ENCODE peak calls at places on chromosomes 4 and X, in six cellular contexts. One of them, this sample, is unnamed.

GRCh38 chr4:6390357-6390756 is 82.1 kb downstream of the PPP2R2C start:
- DNase-seq in kidney: peak; percentile 72
- DNase-seq in transverse colon: no peak
- DNase-seq in right lobe of liver: no peak
- DNase-seq in H1: no peak
- DNase-seq in fibroblast of the aortic adventitia: no peak
- DNase-seq in this sample: peak; percentile 19

GRCh38 chrX:81414630-81415029 is 212.7 kb downstream of the SH3BGRL start:
- DNase-seq in kidney: no peak
- DNase-seq in transverse colon: no peak
- DNase-seq in right lobe of liver: no peak
- DNase-seq in H1: no peak
- DNase-seq in fibroblast of the aortic adventitia: peak; percentile 1
- DNase-seq in this sample: no peak

GRCh38 chr4:39476181-39476873 is 17.5 kb downstream of the LIAS start:
- DNase-seq in kidney: no peak
- DNase-seq in transverse colon: no peak
- DNase-seq in right lobe of liver: no peak
- DNase-seq in H1: no peak
- DNase-seq in fibroblast of the aortic adventitia: no peak
- DNase-seq in this sample: no peak

GRCh38 chr4:60805500-60806313 is 394.4 kb upstream of the ADGRL3 start:
- DNase-seq in kidney: no peak
- DNase-seq in transverse colon: no peak
- DNase-seq in right lobe of liver: no peak
- DNase-seq in H1: no peak
- DNase-seq in fibroblast of the aortic adventitia: peak; percentile 39
- DNase-seq in this sample: no peak

GRCh38 chr4:7830747-7831146 is 108.9 kb downstream of the AFAP1 start:
- DNase-seq in kidney: no peak
- DNase-seq in transverse colon: no peak
- DNase-seq in right lobe of liver: no peak
- DNase-seq in H1: no peak
- DNase-seq in fibroblast of the aortic adventitia: peak; percentile 39
- DNase-seq in this sample: no peak

GRCh38 chrX:74536142-74537010 is 78.0 kb downstream of the RLIM start:
- DNase-seq in kidney: peak; percentile 95
- DNase-seq in transverse colon: peak; percentile 78
- DNase-seq in right lobe of liver: peak; percentile 82
- DNase-seq in H1: no peak
- DNase-seq in fibroblast of the aortic adventitia: peak; percentile 87
- DNase-seq in this sample: peak; percentile 86

GRCh38 chr4:105894570-105895323 is 524 bp upstream of the NPNT start:
- DNase-seq in kidney: no peak
- DNase-seq in transverse colon: peak; percentile 61
- DNase-seq in right lobe of liver: no peak
- DNase-seq in H1: no peak
- DNase-seq in fibroblast of the aortic adventitia: peak; percentile 17
- DNase-seq in this sample: peak; percentile 86

GRCh38 chr4:52641853-52642563 is 17.1 kb downstream of the USP46 start:
- DNase-seq in kidney: no peak
- DNase-seq in transverse colon: no peak
- DNase-seq in right lobe of liver: no peak
- DNase-seq in H1: no peak
- DNase-seq in fibroblast of the aortic adventitia: peak; percentile 33
- DNase-seq in this sample: no peak

GRCh38 chrX:49884290-49884862 is 5.1 kb downstream of the USP27X start:
- DNase-seq in kidney: no peak
- DNase-seq in transverse colon: peak; percentile 70
- DNase-seq in right lobe of liver: peak; percentile 63
- DNase-seq in H1: peak; percentile 19
- DNase-seq in fibroblast of the aortic adventitia: peak; percentile 53
- DNase-seq in this sample: peak; percentile 54

GRCh38 chr4:147965056-147965455 is 233.2 kb downstream of the ARHGAP10 start:
- DNase-seq in kidney: no peak
- DNase-seq in transverse colon: peak; percentile 33
- DNase-seq in right lobe of liver: no peak
- DNase-seq in H1: no peak
- DNase-seq in fibroblast of the aortic adventitia: no peak
- DNase-seq in this sample: no peak

GRCh38 chr4:168522371-168522770 is 25.5 kb downstream of the PALLD start:
- DNase-seq in kidney: no peak
- DNase-seq in transverse colon: no peak
- DNase-seq in right lobe of liver: no peak
- DNase-seq in H1: no peak
- DNase-seq in fibroblast of the aortic adventitia: no peak
- DNase-seq in this sample: no peak

GRCh38 chrX:17567173-17567572 is 170.1 kb upstream of the SCML1 start:
- DNase-seq in kidney: no peak
- DNase-seq in transverse colon: no peak
- DNase-seq in right lobe of liver: no peak
- DNase-seq in H1: no peak
- DNase-seq in fibroblast of the aortic adventitia: no peak
- DNase-seq in this sample: no peak

GRCh38 chr4:153784300-153784699 is 4.6 kb downstream of the SFRP2 start:
- DNase-seq in kidney: no peak
- DNase-seq in transverse colon: no peak
- DNase-seq in right lobe of liver: no peak
- DNase-seq in H1: no peak
- DNase-seq in fibroblast of the aortic adventitia: no peak
- DNase-seq in this sample: no peak

GRCh38 chr4:891747-892146 is 40.4 kb downstream of the GAK start:
- DNase-seq in kidney: no peak
- DNase-seq in transverse colon: no peak
- DNase-seq in right lobe of liver: no peak
- DNase-seq in H1: no peak
- DNase-seq in fibroblast of the aortic adventitia: no peak
- DNase-seq in this sample: no peak

GRCh38 chrX:11446951-11447350 is 153.7 kb downstream of the AMELX start:
- DNase-seq in kidney: no peak
- DNase-seq in transverse colon: no peak
- DNase-seq in right lobe of liver: no peak
- DNase-seq in H1: no peak
- DNase-seq in fibroblast of the aortic adventitia: peak; percentile 27
- DNase-seq in this sample: no peak

GRCh38 chr4:25142468-25142867 is 17.8 kb downstream of the SEPSECS start:
- DNase-seq in kidney: no peak
- DNase-seq in transverse colon: no peak
- DNase-seq in right lobe of liver: no peak
- DNase-seq in H1: no peak
- DNase-seq in fibroblast of the aortic adventitia: no peak
- DNase-seq in this sample: no peak

GRCh38 chrX:56811599-56811998 is 82.6 kb downstream of the NBDY start:
- DNase-seq in kidney: no peak
- DNase-seq in transverse colon: no peak
- DNase-seq in right lobe of liver: no peak
- DNase-seq in H1: no peak
- DNase-seq in fibroblast of the aortic adventitia: no peak
- DNase-seq in this sample: no peak

GRCh38 chrX:108165349-108166111 is 74.0 kb downstream of the ATG4A start:
- DNase-seq in kidney: no peak
- DNase-seq in transverse colon: no peak
- DNase-seq in right lobe of liver: no peak
- DNase-seq in H1: no peak
- DNase-seq in fibroblast of the aortic adventitia: peak; percentile 64
- DNase-seq in this sample: peak; percentile 27

GRCh38 chr4:130026185-130026584 is 930.2 kb downstream of the C4orf33 start:
- DNase-seq in kidney: no peak
- DNase-seq in transverse colon: no peak
- DNase-seq in right lobe of liver: no peak
- DNase-seq in H1: peak; percentile 96
- DNase-seq in fibroblast of the aortic adventitia: no peak
- DNase-seq in this sample: no peak

GRCh38 chr4:151324449-151325319 is 721 bp downstream of the SH3D19 start:
- DNase-seq in kidney: peak; percentile 78
- DNase-seq in transverse colon: peak; percentile 78
- DNase-seq in right lobe of liver: peak; percentile 93
- DNase-seq in H1: peak; percentile 41
- DNase-seq in fibroblast of the aortic adventitia: peak; percentile 38
- DNase-seq in this sample: peak; percentile 64

GRCh38 chr4:8319061-8319460 is 49.5 kb downstream of the HTRA3 start:
- DNase-seq in kidney: no peak
- DNase-seq in transverse colon: no peak
- DNase-seq in right lobe of liver: peak; percentile 13
- DNase-seq in H1: no peak
- DNase-seq in fibroblast of the aortic adventitia: no peak
- DNase-seq in this sample: no peak

GRCh38 chr4:33709247-33709646 is 2535.1 kb downstream of the ARAP2 start:
- DNase-seq in kidney: no peak
- DNase-seq in transverse colon: no peak
- DNase-seq in right lobe of liver: no peak
- DNase-seq in H1: no peak
- DNase-seq in fibroblast of the aortic adventitia: peak; percentile 60
- DNase-seq in this sample: no peak

GRCh38 chrX:9829308-9830267 is 43.4 kb downstream of the SHROOM2 start:
- DNase-seq in kidney: no peak
- DNase-seq in transverse colon: no peak
- DNase-seq in right lobe of liver: no peak
- DNase-seq in H1: no peak
- DNase-seq in fibroblast of the aortic adventitia: no peak
- DNase-seq in this sample: no peak

GRCh38 chrX:110145854-110146253 is 142.9 kb downstream of the TMEM164 start:
- DNase-seq in kidney: no peak
- DNase-seq in transverse colon: no peak
- DNase-seq in right lobe of liver: no peak
- DNase-seq in H1: no peak
- DNase-seq in fibroblast of the aortic adventitia: peak; percentile 57
- DNase-seq in this sample: peak; percentile 21

GRCh38 chr4:98778206-98778605 is 119.8 kb upstream of the TSPAN5 start:
- DNase-seq in kidney: no peak
- DNase-seq in transverse colon: no peak
- DNase-seq in right lobe of liver: peak; percentile 54
- DNase-seq in H1: no peak
- DNase-seq in fibroblast of the aortic adventitia: peak; percentile 57
- DNase-seq in this sample: no peak

GRCh38 chrX:46298821-46299220 is 246.4 kb downstream of the ZNF674 start:
- DNase-seq in kidney: no peak
- DNase-seq in transverse colon: no peak
- DNase-seq in right lobe of liver: no peak
- DNase-seq in H1: no peak
- DNase-seq in fibroblast of the aortic adventitia: peak; percentile 20
- DNase-seq in this sample: no peak

GRCh38 chr4:139234258-139234657 is 45.8 kb downstream of the MGARP start:
- DNase-seq in kidney: no peak
- DNase-seq in transverse colon: no peak
- DNase-seq in right lobe of liver: no peak
- DNase-seq in H1: no peak
- DNase-seq in fibroblast of the aortic adventitia: no peak
- DNase-seq in this sample: no peak

GRCh38 chr4:34953145-34953799 is 1291.0 kb downstream of the ARAP2 start:
- DNase-seq in kidney: no peak
- DNase-seq in transverse colon: no peak
- DNase-seq in right lobe of liver: no peak
- DNase-seq in H1: peak; percentile 29
- DNase-seq in fibroblast of the aortic adventitia: no peak
- DNase-seq in this sample: no peak

GRCh38 chr4:47531241-47531953 is 46.3 kb downstream of the ATP10D start:
- DNase-seq in kidney: no peak
- DNase-seq in transverse colon: peak; percentile 41
- DNase-seq in right lobe of liver: no peak
- DNase-seq in H1: no peak
- DNase-seq in fibroblast of the aortic adventitia: peak; percentile 89
- DNase-seq in this sample: peak; percentile 18

DNA sequence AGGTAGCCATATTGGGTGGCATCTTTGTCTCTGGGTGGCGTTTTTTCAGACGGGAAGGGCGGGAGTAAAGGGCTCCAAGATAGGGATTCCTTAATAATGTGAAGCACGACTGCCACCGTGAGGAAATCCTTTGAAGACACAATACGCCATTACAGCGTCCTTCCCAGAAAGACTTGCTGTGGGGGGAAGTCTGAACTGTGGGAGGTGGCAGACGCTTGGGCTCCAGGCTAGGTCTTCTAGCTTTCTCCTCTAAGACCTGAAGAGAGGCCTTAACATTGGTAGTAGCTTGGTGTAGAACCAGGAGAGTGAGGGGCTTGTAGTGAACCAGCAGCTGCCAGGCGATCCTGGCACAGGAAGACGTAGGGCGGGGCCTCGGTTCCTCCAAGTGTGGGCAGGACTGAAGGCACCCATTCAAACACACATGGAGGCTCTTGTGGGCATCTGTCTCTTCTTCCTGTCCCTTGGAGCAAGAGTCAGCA is 197.3 kb downstream of the OR13H1 start:
- DNase-seq in kidney: peak; percentile 89
- DNase-seq in transverse colon: peak; percentile 91
- DNase-seq in right lobe of liver: no peak
- DNase-seq in H1: no peak
- DNase-seq in fibroblast of the aortic adventitia: peak; percentile 92
- DNase-seq in this sample: no peak
- TF ChIP-seq CTCF in kidney: no peak
- TF ChIP-seq CTCF in transverse colon: peak; percentile 29
- TF ChIP-seq CTCF in right lobe of liver: peak; percentile 44
- TF ChIP-seq CTCF in H1: no peak
- TF ChIP-seq CTCF in fibroblast of the aortic adventitia: peak; percentile 35
- TF ChIP-seq CTCF in this sample: peak; percentile 42

GRCh38 chr4:20299515-20299914 is 47.8 kb downstream of the SLIT2 start:
- DNase-seq in kidney: no peak
- DNase-seq in transverse colon: no peak
- DNase-seq in right lobe of liver: no peak
- DNase-seq in H1: no peak
- DNase-seq in fibroblast of the aortic adventitia: peak; percentile 87
- DNase-seq in this sample: no peak
- TF ChIP-seq CTCF in kidney: peak; percentile 35
- TF ChIP-seq CTCF in transverse colon: no peak
- TF ChIP-seq CTCF in right lobe of liver: peak; percentile 28
- TF ChIP-seq CTCF in H1: peak; percentile 41
- TF ChIP-seq CTCF in fibroblast of the aortic adventitia: peak; percentile 61
- TF ChIP-seq CTCF in this sample: no peak

DNA sequence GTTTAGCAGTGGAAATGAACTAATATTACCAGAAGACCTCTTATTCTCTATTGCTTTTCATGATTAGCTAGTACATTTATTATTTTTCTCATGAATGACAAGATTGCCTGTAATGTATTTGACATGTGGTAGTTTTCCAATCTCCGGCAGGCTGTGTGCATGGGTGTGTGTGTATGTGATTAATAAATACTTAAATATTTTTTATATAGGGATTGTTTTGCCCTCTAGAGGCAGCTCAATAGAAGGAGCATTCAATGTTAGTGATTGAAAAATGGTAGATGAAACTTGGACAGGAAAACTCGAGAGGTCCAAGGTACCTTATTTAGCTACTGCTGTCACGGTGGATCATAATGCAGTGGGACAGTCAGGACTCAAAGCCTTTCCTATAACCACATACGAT is 457.6 kb downstream of the IL1RAPL1 start:
- DNase-seq in kidney: no peak
- DNase-seq in transverse colon: no peak
- DNase-seq in right lobe of liver: no peak
- DNase-seq in H1: no peak
- DNase-seq in fibroblast of the aortic adventitia: peak; percentile 40
- DNase-seq in this sample: no peak
- TF ChIP-seq CTCF in kidney: no peak
- TF ChIP-seq CTCF in transverse colon: no peak
- TF ChIP-seq CTCF in right lobe of liver: peak; percentile 36
- TF ChIP-seq CTCF in H1: no peak
- TF ChIP-seq CTCF in fibroblast of the aortic adventitia: peak; percentile 39
- TF ChIP-seq CTCF in this sample: no peak

DNA sequence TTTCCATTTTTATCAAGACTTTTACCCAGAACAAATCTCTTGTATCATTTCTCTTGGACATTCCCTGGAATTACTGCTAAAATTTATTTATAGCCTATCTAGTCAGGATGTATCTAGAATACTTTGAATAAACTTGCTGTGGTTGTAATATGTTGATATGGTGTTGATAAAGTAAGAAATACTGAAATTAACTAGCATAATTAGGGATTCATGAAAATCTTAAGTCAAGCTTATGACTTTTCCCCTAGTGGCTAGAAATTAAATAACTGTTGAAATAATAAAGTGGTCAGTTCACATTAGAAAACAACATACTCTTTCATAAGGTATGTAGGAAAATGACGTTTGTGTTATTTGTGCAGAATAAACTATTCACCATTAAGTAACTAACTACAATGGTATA is 73.1 kb upstream of the ANKRD50 start:
- DNase-seq in kidney: no peak
- DNase-seq in transverse colon: no peak
- DNase-seq in right lobe of liver: no peak
- DNase-seq in H1: no peak
- DNase-seq in fibroblast of the aortic adventitia: no peak
- DNase-seq in this sample: no peak
- TF ChIP-seq CTCF in kidney: no peak
- TF ChIP-seq CTCF in transverse colon: no peak
- TF ChIP-seq CTCF in right lobe of liver: no peak
- TF ChIP-seq CTCF in H1: no peak
- TF ChIP-seq CTCF in fibroblast of the aortic adventitia: no peak
- TF ChIP-seq CTCF in this sample: no peak

This sample was measured in thyroid gland.